ENCODE peak calls at places on chromosomes 7 and 10, in eight cellular contexts. D, F, X, L, N, M, K and R are unnamed samples.

GRCh38 chr7:52862321-52862720 is 173.1 kb upstream of the POM121L12 start:
- DNase-seq in L (no peak), M (no peak), K (no peak), D (no peak), X (no peak), F (no peak), N (no peak), R (no peak)

GRCh38 chr7:25360471-25360870 is 132.2 kb upstream of the NPVF start:
- DNase-seq in X (no peak), L (no peak), D (no peak), K (no peak), N (no peak), F (no peak), M (no peak), R (no peak)

GRCh38 chr7:159025161-159025779 is 119.4 kb downstream of the VIPR2 start:
- DNase-seq in X (no peak), N (no peak), D (peak; percentile 19), L (no peak), K (no peak), F (no peak), M (no peak), R (no peak)

GRCh38 chr7:155377837-155378579 is 79.9 kb upstream of the EN2 start:
- DNase-seq in D (peak; percentile 57), M (no peak), L (peak; percentile 16), X (peak; percentile 60), K (peak; percentile 10), F (peak; percentile 73), N (no peak), R (no peak)

GRCh38 chr7:2824026-2824677 is 20.0 kb downstream of the GNA12 start:
- DNase-seq in D (no peak), L (no peak), N (no peak), X (no peak), M (no peak), F (no peak), K (no peak), R (no peak)

GRCh38 chr7:55019691-55020480 is 1.1 kb downstream of the EGFR start:
- DNase-seq in L (no peak), X (peak; percentile 69), F (peak; percentile 75), K (no peak), M (no peak), D (peak; percentile 45), N (no peak), R (no peak)

GRCh38 chr10:110430369-110431273 is 67.1 kb upstream of the DUSP5 start:
- DNase-seq in L (no peak), M (no peak), N (no peak), D (no peak), F (no peak), X (peak; percentile 27), K (no peak), R (no peak)

GRCh38 chr10:102814873-102815661 is 22.1 kb downstream of the CYP17A1 start:
- DNase-seq in F (peak; percentile 31), X (peak; percentile 90), D (peak; percentile 45), L (peak; percentile 78), N (no peak), M (no peak), K (peak; percentile 68), R (no peak)

GRCh38 chr10:51214207-51214896 is 140.1 kb downstream of the PRKG1 start:
- DNase-seq in N (no peak), F (no peak), K (peak; percentile 30), L (no peak), X (no peak), D (no peak), M (no peak), R (no peak)

GRCh38 chr7:158125091-158125490 is 462.5 kb downstream of the PTPRN2 start:
- DNase-seq in K (no peak), D (no peak), N (no peak), X (peak; percentile 42), M (no peak), F (no peak), L (no peak), R (no peak)

GRCh38 chr10:125165584-125166340 is 5.4 kb upstream of the CTBP2 start:
- DNase-seq in M (no peak), F (no peak), K (no peak), X (no peak), L (no peak), D (no peak), N (no peak), R (no peak)

GRCh38 chr10:83179371-83179770 is 959.9 kb upstream of the GHITM start:
- DNase-seq in X (no peak), N (no peak), K (no peak), M (no peak), L (no peak), F (no peak), D (no peak), R (no peak)

GRCh38 chr10:62243647-62243997 is 25.0 kb downstream of the RTKN2 start:
- DNase-seq in L (no peak), M (no peak), N (no peak), X (no peak), D (no peak), K (no peak), F (no peak), R (no peak)
- H3K27ac ChIP-seq in L (peak overlapping the region; percentile 65), M (peak overlapping the region; percentile 92), N (peak overlapping the region; percentile 56), X (peak overlapping the region; percentile 73), D (no peak overlapping the region), K (peak overlapping the region; percentile 92), F (peak overlapping the region; percentile 72), R (no peak overlapping the region)

GRCh38 chr7:1230411-1231213 is 2.1 kb upstream of the UNCX start:
- DNase-seq in L (no peak), N (no peak), K (no peak), F (no peak), D (peak; percentile 52), X (no peak), M (no peak), R (no peak)

GRCh38 chr7:1229956-1230355 is 2.7 kb upstream of the UNCX start:
- DNase-seq in F (no peak), M (no peak), D (peak; percentile 70), L (no peak), X (no peak), K (no peak), N (no peak), R (no peak)

GRCh38 chr7:1228535-1229333 is 3.9 kb upstream of the UNCX start:
- DNase-seq in N (no peak), M (no peak), X (no peak), F (no peak), D (no peak), K (no peak), L (no peak), R (no peak)

GRCh38 chr7:1227814-1228534 is 4.7 kb upstream of the UNCX start:
- DNase-seq in X (no peak), F (no peak), K (no peak), L (no peak), D (peak; percentile 87), N (no peak), M (no peak), R (no peak)

DNA sequence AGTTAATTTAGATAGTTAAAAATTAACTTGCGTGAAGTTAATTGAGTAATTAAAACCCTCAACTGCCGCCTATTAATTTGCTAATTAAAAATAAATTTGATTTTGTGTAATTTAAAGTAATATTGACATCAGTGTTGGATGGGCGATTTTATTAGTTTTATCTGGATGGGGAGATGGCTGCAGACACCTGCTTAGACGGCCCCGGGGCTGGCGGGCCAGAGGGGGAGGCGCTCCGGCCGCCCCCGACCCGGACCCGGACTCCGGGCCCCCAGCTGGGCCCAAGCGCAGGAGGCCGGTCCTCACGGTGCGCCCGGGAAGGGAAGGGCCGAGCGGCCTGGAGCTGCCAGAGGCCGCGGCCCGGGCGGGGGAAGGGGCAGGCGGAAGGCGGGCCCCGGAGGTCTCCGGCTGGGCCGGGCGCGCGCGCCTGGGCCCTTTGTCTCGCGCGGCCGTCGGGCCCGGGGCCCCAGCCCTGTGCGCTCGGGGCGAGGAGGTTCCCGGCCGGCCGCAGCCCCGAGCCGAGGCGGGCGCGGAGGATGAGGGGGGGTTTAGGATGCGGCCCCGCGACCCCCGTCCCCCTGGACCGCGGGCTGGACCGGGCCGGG is 3.2 kb upstream of the UNCX start:
- DNase-seq in M (no peak), L (no peak), X (no peak), D (peak; percentile 49), F (peak; percentile 75), N (no peak), K (no peak), R (no peak)
- H3K27me3 ChIP-seq in M (peaks cover 13% of the 10 kb centered on the region), L (peaks cover 68% of the 10 kb centered on the region), X (peaks cover 47% of the 10 kb centered on the region), D (peaks cover 70% of the 10 kb centered on the region), F (peaks cover 88% of the 10 kb centered on the region), N (peaks cover 86% of the 10 kb centered on the region), K (peaks cover 89% of the 10 kb centered on the region), R (peaks cover 82% of the 10 kb centered on the region)

GRCh38 chr7:73976761-73977625 is 51.0 kb upstream of the ELN start:
- DNase-seq in X (peak; percentile 54), K (no peak), N (no peak), L (no peak), M (no peak), F (peak; percentile 54), D (peak; percentile 20), R (no peak)

GRCh38 chr7:73974948-73975926 is 52.7 kb upstream of the ELN start:
- DNase-seq in M (no peak), L (no peak), N (no peak), D (no peak), K (no peak), F (no peak), X (peak; percentile 41), R (no peak)

GRCh38 chr7:73977626-73978618 is 50.1 kb upstream of the ELN start:
- DNase-seq in L (no peak), K (no peak), D (peak; percentile 22), M (no peak), F (peak; percentile 54), N (no peak), X (peak; percentile 48), R (no peak)

GRCh38 chr7:73980206-73980605 is 47.8 kb upstream of the ELN start:
- DNase-seq in F (peak; percentile 34), M (no peak), K (no peak), N (no peak), L (no peak), D (no peak), X (peak; percentile 10), R (no peak)

GRCh38 chr7:73978681-73979563 is 49.1 kb upstream of the ELN start:
- DNase-seq in N (no peak), M (peak; percentile 2), L (peak; percentile 24), K (no peak), F (peak; percentile 55), D (peak; percentile 84), X (peak; percentile 81), R (no peak)
- TF ChIP-seq CTCF in N (peak; percentile 52), M (peak; percentile 78), L (peak; percentile 31), K (peak; percentile 29), F (peak; percentile 52), D (peak; percentile 76), X (peak; percentile 62), R (no peak)

DNA sequence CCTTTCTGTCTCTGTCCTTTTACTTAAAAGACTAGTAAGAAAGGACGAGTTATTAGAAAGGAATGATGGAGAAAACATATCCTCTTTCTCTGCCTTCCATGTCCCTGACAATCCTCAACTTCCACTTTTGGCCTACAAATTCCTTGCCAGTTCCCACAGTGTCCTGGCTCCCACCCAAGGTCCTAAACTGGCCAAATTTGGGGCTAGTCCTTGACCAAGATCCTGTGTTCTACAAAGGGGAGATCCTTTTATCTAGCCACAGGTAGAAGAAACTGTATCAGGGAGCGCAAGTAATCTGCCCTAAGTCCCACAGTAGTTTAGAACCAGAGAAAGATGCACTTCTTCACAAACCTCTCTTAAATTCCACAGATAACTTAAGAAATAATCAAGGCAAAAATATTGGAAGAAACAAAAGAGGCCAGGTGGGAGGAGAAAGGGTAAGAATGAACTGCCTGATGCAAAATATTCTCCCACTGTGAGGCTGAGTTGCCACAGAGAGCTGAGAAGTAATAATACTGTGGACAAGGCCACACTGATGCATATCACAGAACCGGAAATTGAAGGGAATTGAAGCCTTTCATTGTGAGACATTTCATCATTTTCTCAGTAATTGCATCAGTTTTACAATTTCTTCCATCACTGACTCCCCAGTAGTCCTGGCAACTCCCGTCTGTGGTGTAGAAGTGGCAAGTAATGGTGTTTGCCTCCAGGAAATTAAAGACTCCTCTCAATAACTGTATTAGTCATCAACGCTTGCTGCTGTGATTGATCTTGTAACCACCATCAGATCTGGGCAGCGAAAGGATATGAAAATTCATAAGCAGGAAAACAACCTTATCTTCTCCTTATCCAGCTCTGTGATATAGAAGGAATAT is 47.2 kb downstream of the DNAJC12 start:
- DNase-seq in X (no peak), L (no peak), F (no peak), M (no peak), D (no peak), K (peak; percentile 29), N (no peak), R (no peak)
- H3K27ac ChIP-seq in X (no peak overlapping the region), L (no peak overlapping the region), F (no peak overlapping the region), M (peak overlapping the region; percentile 56), D (no peak overlapping the region), K (no peak overlapping the region), N (peak overlapping the region; percentile 55), R (no peak overlapping the region)